ENCODE peak calls at places on chromosomes 7 and 10, in six cellular contexts. H is A549, F is IMR-90, P is GM12878, B is HEK293T, I is HepG2. Y is an unnamed sample.

GRCh38 chr10:78582540-78582939 is 486.2 kb upstream of the ZMIZ1 start:
- DNase-seq in H (no peak), F (no peak), P (no peak), B (no peak), I (no peak), Y (no peak)

GRCh38 chr7:107213945-107214344 is 45.1 kb downstream of the HBP1 start:
- DNase-seq in H (no peak), F (no peak), P (no peak), B (no peak), I (no peak), Y (no peak)

GRCh38 chr7:41771717-41772116 is 68.8 kb upstream of the INHBA start:
- DNase-seq in H (no peak), F (no peak), P (no peak), B (no peak), I (no peak), Y (no peak)

GRCh38 chr10:20473361-20473760 is 423.8 kb downstream of the NEBL start:
- DNase-seq in H (no peak), F (peak), P (no peak), B (no peak), I (no peak), Y (no peak)

GRCh38 chr7:132755538-132756481 is 179.5 kb upstream of the PLXNA4 start:
- DNase-seq in H (no peak), F (no peak), P (no peak), B (no peak), I (no peak), Y (no peak)

GRCh38 chr7:92517626-92518025 is 10.7 kb downstream of the PEX1 start:
- DNase-seq in H (no peak), F (peak), P (no peak), B (no peak), I (no peak), Y (no peak)

GRCh38 chr7:130959743-130960207 is 225.8 kb upstream of the KLF14 start:
- DNase-seq in H (peak), F (peak), P (no peak), B (peak), I (peak), Y (peak)

GRCh38 chr10:68992721-68993440 is 4.3 kb downstream of the KIFBP start:
- DNase-seq in H (no peak), F (peak), P (no peak), B (no peak), I (no peak), Y (no peak)

GRCh38 chr10:12844796-12845524 is 156.6 kb downstream of the CCDC3 start:
- DNase-seq in H (peak), F (peak), P (no peak), B (no peak), I (peak), Y (no peak)

GRCh38 chr10:45023426-45023825 is 22.7 kb downstream of the ZNF22 start:
- DNase-seq in H (no peak), F (peak), P (no peak), B (no peak), I (no peak), Y (no peak)

GRCh38 chr7:7884855-7885254 is 83.7 kb upstream of the GLCCI1 start:
- DNase-seq in H (no peak), F (peak), P (no peak), B (no peak), I (no peak), Y (no peak)

GRCh38 chr7:156099085-156099484 is 286.8 kb upstream of the SHH start:
- DNase-seq in H (no peak), F (no peak), P (no peak), B (no peak), I (no peak), Y (no peak)

GRCh38 chr10:24382596-24382978 is 173.6 kb downstream of the KIAA1217 start:
- DNase-seq in H (no peak), F (no peak), P (no peak), B (no peak), I (no peak), Y (no peak)

GRCh38 chr10:68075550-68076004 is 494 bp upstream of the HERC4 start:
- DNase-seq in H (no peak), F (no peak), P (no peak), B (no peak), I (no peak), Y (no peak)

GRCh38 chr10:75030371-75030770 is 81.1 kb upstream of the SAMD8 start:
- DNase-seq in H (no peak), F (no peak), P (no peak), B (no peak), I (no peak), Y (no peak)

GRCh38 chr10:71325258-71325657 is 6.2 kb downstream of the SLC29A3 start:
- DNase-seq in H (no peak), F (no peak), P (no peak), B (no peak), I (no peak), Y (no peak)

GRCh38 chr10:58518775-58519174 is 6.1 kb downstream of the BICC1 start:
- DNase-seq in H (no peak), F (peak), P (no peak), B (no peak), I (no peak), Y (no peak)

GRCh38 chr10:35300063-35300699 is 36.1 kb upstream of the CCNY start:
- DNase-seq in H (peak), F (peak), P (peak), B (no peak), I (no peak), Y (peak)

GRCh38 chr10:15487376-15487775 is 116.3 kb upstream of the FAM171A1 start:
- DNase-seq in H (no peak), F (no peak), P (no peak), B (no peak), I (no peak), Y (no peak)

GRCh38 chr10:89633484-89633883 is 11.6 kb downstream of the PANK1 start:
- DNase-seq in H (no peak), F (peak), P (no peak), B (no peak), I (peak), Y (no peak)

GRCh38 chr10:71494980-71495381 is 98.3 kb downstream of the CDH23 start:
- DNase-seq in H (no peak), F (no peak), P (peak), B (no peak), I (no peak), Y (no peak)

GRCh38 chr7:68573271-68574000 is 1024.8 kb upstream of the AUTS2 start:
- DNase-seq in H (no peak), F (no peak), P (no peak), B (no peak), I (no peak), Y (no peak)

GRCh38 chr7:66140924-66141323 is 26.3 kb downstream of the CRCP start:
- DNase-seq in H (no peak), F (peak), P (no peak), B (peak), I (no peak), Y (no peak)

GRCh38 chr10:110221721-110222261 is 14.4 kb downstream of the MXI1 start:
- DNase-seq in H (peak), F (peak), P (no peak), B (peak), I (no peak), Y (peak)

GRCh38 chr10:52115823-52116222 is 198.3 kb upstream of the DKK1 start:
- DNase-seq in H (no peak), F (peak), P (no peak), B (no peak), I (no peak), Y (no peak)

GRCh38 chr7:137932881-137933269 is 69.0 kb downstream of the CREB3L2 start:
- DNase-seq in H (no peak), F (peak), P (no peak), B (no peak), I (no peak), Y (no peak)

GRCh38 chr10:33229944-33230267 is 104.6 kb downstream of the NRP1 start:
- DNase-seq in H (no peak), F (no peak), P (no peak), B (no peak), I (no peak), Y (no peak)

GRCh38 chr10:94632954-94633353 is 50.6 kb upstream of the CYP2C18 start:
- DNase-seq in H (no peak), F (no peak), P (no peak), B (no peak), I (no peak), Y (no peak)

GRCh38 chr7:81029523-81029922 is 110.7 kb upstream of the SEMA3C start:
- DNase-seq in H (no peak), F (no peak), P (no peak), B (no peak), I (no peak), Y (no peak)

GRCh38 chr7:95389516-95389915 is 6.7 kb downstream of the PON3 start:
- DNase-seq in H (no peak), F (no peak), P (no peak), B (no peak), I (no peak), Y (no peak)

GRCh38 chr7:149195180-149196150 is at the start of gene ZNF282:
- DNase-seq in H (peak), F (peak), P (peak), B (peak), I (peak), Y (peak)

GRCh38 chr7:1705339-1705738 is 35.3 kb downstream of the ELFN1 start:
- DNase-seq in H (no peak), F (no peak), P (no peak), B (no peak), I (no peak), Y (no peak)

GRCh38 chr7:141709318-141709717 is 1.2 kb downstream of the WEE2 start:
- DNase-seq in H (no peak), F (no peak), P (no peak), B (no peak), I (no peak), Y (no peak)

GRCh38 chr7:45219801-45220200 is 62.2 kb downstream of the RAMP3 start:
- DNase-seq in H (no peak), F (no peak), P (no peak), B (no peak), I (no peak), Y (no peak)

GRCh38 chr7:94395141-94396041 is 696 bp downstream of the COL1A2 start:
- DNase-seq in H (peak), F (peak), P (peak), B (peak), I (peak), Y (peak)

GRCh38 chr10:68955786-68956532 is at the start of gene DDX21:
- DNase-seq in H (peak), F (peak), P (peak), B (peak), I (peak), Y (peak)

GRCh38 chr10:8398771-8399170 is 344.3 kb downstream of the GATA3 start:
- DNase-seq in H (no peak), F (no peak), P (no peak), B (no peak), I (no peak), Y (no peak)

DNA sequence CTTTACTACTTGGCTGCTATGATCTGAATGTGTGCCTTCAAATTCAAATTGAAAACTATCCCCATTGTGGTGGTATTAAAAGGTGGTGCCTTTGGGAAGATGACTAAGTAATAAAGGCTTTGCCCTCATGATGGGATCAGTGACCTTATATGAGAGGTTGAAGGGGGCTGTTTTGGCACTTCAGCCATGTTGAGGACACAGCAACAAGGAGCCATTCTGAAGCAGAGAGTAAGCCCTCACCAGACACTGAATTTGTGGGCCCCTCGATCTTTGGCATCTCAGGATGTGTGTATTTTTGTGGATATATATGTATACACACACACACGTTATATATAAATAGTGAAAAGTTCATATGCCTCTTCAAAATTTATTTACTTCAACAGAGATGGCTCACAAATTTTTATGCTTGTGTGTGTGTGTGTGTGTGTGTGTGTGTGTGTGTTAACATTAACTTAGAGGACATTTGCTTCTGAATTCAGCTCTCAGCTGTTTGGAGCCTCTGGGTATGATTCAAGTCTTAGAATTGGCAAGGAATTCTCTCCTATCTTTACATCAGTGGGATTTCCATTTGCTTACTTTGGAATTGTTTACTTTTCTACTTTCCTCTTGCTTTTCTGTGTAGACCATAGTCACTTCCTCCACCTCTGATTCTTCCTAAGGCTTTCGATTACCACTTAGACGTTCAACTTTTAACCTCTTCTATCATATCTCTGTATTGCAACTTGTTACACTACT is 66.6 kb downstream of the MAGI2 start:
- DNase-seq in H (no peak), F (peak), P (no peak), B (no peak), I (no peak), Y (no peak)
- TF ChIP-seq BHLHE40 in H (no peak), F (no peak), P (no peak), B (no peak), I (no peak), Y (no peak)

GRCh38 chr7:82335001-82335400 is 108.6 kb downstream of the CACNA2D1 start:
- DNase-seq in H (no peak), F (no peak), P (no peak), B (no peak), I (no peak), Y (no peak)
- TF ChIP-seq BHLHE40 in H (no peak), F (no peak), P (no peak), B (no peak), I (no peak), Y (no peak)

GRCh38 chr7:17437586-17437985 is 139.1 kb downstream of the AHR start:
- DNase-seq in H (no peak), F (no peak), P (no peak), B (no peak), I (no peak), Y (no peak)

GRCh38 chr7:17432793-17433192 is 134.3 kb downstream of the AHR start:
- DNase-seq in H (no peak), F (no peak), P (no peak), B (no peak), I (no peak), Y (no peak)

GRCh38 chr7:17436126-17436525 is 137.7 kb downstream of the AHR start:
- DNase-seq in H (no peak), F (no peak), P (no peak), B (no peak), I (no peak), Y (no peak)

GRCh38 chr7:17434191-17434590 is 135.7 kb downstream of the AHR start:
- DNase-seq in H (no peak), F (no peak), P (no peak), B (no peak), I (no peak), Y (no peak)

DNA sequence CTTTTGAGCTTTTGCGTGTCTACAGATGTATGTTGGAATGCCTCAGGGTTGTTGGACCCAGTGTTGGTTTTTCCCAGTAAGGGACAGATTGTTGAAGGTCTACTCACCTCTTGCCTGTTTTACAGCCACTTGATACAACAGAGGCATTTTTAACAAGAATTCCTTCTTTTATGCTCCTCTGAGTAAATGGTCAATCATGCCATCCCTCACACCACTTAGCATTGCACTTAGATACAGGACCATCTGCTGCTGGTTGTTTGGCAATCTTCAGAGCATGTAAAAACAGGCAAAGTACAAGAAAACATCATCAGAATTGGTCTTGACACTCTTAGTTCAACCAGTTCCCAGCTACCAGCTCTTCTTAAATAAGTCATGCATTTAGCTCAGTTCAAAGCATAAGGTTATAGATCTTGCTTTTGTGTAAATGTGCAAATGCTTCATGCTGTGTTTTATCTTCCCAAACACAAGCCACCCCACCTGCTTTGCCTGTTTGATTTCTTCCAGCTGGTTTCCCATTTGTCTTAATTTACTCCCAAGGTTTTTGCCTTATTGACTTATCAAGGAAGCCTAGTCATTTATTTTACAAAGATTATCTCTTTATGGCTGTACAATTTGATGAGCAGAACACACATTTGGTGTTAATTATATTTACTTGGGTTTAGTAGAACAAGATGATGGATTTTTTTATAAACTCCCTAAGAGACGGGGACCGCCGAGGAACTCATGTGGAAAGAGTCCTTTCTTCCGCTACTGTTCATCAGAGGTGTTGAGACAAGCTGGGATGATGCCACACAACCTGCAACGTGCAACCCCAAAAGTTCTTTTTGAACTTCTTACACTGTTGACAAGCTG is 136.6 kb downstream of the AHR start:
- DNase-seq in H (no peak), F (no peak), P (no peak), B (no peak), I (no peak), Y (no peak)
- TF ChIP-seq BHLHE40 in H (no peak), F (no peak), P (no peak), B (no peak), I (no peak), Y (no peak)

GRCh38 chr10:5594271-5595036 is 69.7 kb downstream of the CALML3 start:
- DNase-seq in H (no peak), F (peak), P (no peak), B (no peak), I (no peak), Y (no peak)
- TF ChIP-seq BHLHE40 in H (no peak), F (no peak), P (no peak), B (no peak), I (no peak), Y (no peak)

GRCh38 chr10:100534726-100535125 is 1.0 kb upstream of the HIF1AN start:
- DNase-seq in H (no peak), F (no peak), P (no peak), B (no peak), I (no peak), Y (no peak)

GRCh38 chr10:100528123-100528884 is 1.4 kb downstream of the NDUFB8 start:
- DNase-seq in H (no peak), F (no peak), P (no peak), B (no peak), I (no peak), Y (no peak)

GRCh38 chr10:100528885-100529472 is 692 bp downstream of the NDUFB8 start:
- DNase-seq in H (peak), F (no peak), P (no peak), B (no peak), I (no peak), Y (peak)

GRCh38 chr10:100529473-100530298 is at the start of gene NDUFB8:
- DNase-seq in H (peak), F (peak), P (peak), B (peak), I (peak), Y (peak)

GRCh38 chr10:100531761-100532160 is 2.1 kb upstream of the NDUFB8 start:
- DNase-seq in H (no peak), F (no peak), P (peak), B (no peak), I (no peak), Y (no peak)
- TF ChIP-seq BHLHE40 in H (no peak), F (no peak), P (no peak), B (no peak), I (no peak), Y (no peak)

DNA sequence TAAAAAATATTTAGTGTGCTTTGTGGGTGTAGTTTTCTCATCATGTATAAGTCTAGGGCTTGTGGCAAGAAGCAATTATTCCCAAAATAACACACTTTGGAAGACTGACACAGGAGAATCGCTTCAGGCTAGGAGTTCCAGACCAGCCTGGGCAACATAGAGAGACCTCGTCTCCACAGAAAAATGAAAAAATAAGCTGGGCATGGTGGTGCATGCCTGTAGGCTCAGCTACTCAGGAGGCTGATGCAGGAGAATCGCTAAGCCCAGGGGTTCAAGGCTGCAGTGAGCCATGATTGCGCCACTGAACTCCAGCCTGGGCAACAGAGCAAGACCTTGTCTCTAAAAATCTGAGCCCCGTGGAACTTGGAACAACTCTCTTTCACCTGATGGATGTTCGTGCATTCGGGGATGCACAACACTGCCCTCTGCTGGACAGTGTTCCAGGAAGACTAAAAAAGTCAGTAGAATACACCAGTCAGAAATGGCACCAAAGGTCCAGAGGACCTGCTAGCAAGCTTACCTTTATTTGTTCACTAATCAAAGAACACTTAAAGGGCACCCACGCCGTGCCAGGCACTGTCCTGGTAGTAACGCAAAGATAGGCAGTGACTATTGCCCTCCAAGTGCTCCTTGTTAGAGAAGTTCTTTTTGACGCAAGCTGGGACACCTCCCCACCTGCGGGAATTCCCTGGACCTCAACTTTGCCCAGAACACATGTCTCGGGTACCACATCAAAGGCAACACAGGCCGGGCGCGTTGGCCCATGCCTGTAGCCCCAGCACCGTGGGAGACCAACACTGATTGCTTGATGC is 81.9 kb upstream of the CALN1 start:
- DNase-seq in H (peak), F (peak), P (peak), B (peak), I (peak), Y (peak)
- TF ChIP-seq BHLHE40 in H (no peak), F (no peak), P (no peak), B (no peak), I (no peak), Y (no peak)

Y was measured in K562.